ENCODE peak calls at places on chromosome 19, in four cellular contexts. B is activated CD4-positive, alpha-beta T cell treated with anti-CD3 and anti-CD28 coated beads for 36 hours; G is right lobe of liver; F is naive thymus-derived CD8-positive, alpha-beta T cell. U is an unnamed sample.

GRCh38 chr19:17035842-17036424 is 9.3 kb upstream of the CPAMD8 start:
- ATAC-seq in B (no peak), G (peak; percentile 28), F (no peak), U (no peak)

GRCh38 chr19:8022275-8022674 is 16.8 kb upstream of the ELAVL1 start:
- ATAC-seq in B (no peak), G (peak; percentile 96), F (no peak), U (no peak)

GRCh38 chr19:31092189-31092753 is 257.0 kb downstream of the TSHZ3 start:
- ATAC-seq in B (no peak), G (peak; percentile 24), F (no peak), U (no peak)

GRCh38 chr19:2618611-2619010 is 83.9 kb downstream of the GNG7 start:
- ATAC-seq in B (no peak), G (peak; percentile 17), F (peak; percentile 37), U (peak; percentile 61)

GRCh38 chr19:30703645-30704044 is 331.5 kb downstream of the ZNF536 start:
- ATAC-seq in B (no peak), G (no peak), F (no peak), U (no peak)

GRCh38 chr19:49421878-49422202 is 1.4 kb downstream of the PTH2 start:
- ATAC-seq in B (no peak), G (no peak), F (no peak), U (no peak)

GRCh38 chr19:32373614-32374295 is 28.3 kb downstream of the ZNF507 start:
- ATAC-seq in B (no peak), G (peak; percentile 99), F (no peak), U (peak; percentile 79)

GRCh38 chr19:277581-278165 is 13.5 kb downstream of the PLPP2 start:
- ATAC-seq in B (no peak), G (no peak), F (no peak), U (no peak)

GRCh38 chr19:14237011-14237941 is 31.3 kb upstream of the ADGRL1 start:
- ATAC-seq in B (no peak), G (no peak), F (no peak), U (no peak)

GRCh38 chr19:1828279-1829238 is 16.5 kb upstream of the ATP8B3 start:
- ATAC-seq in B (no peak), G (no peak), F (no peak), U (no peak)

GRCh38 chr19:49387936-49388372 is at the start of gene KASH5:
- ATAC-seq in B (peak; percentile 67), G (peak; percentile 67), F (peak; percentile 81), U (peak; percentile 74)

GRCh38 chr19:2722541-2723344 is 1.6 kb upstream of the DIRAS1 start:
- ATAC-seq in B (no peak), G (no peak), F (no peak), U (peak; percentile 90)

GRCh38 chr19:47107201-47107952 is 6.2 kb downstream of the ZC3H4 start:
- ATAC-seq in B (peak; percentile 59), G (peak; percentile 9), F (no peak), U (no peak)

GRCh38 chr19:919157-920050 is 2.3 kb downstream of the KISS1R start:
- ATAC-seq in B (peak; percentile 37), G (no peak), F (peak; percentile 54), U (no peak)

GRCh38 chr19:31451686-31452325 is 102.6 kb upstream of the TSHZ3 start:
- ATAC-seq in B (no peak), G (no peak), F (no peak), U (no peak)

GRCh38 chr19:7579182-7579581 is 16.5 kb upstream of the CAMSAP3 start:
- ATAC-seq in B (no peak), G (no peak), F (no peak), U (no peak)

GRCh38 chr19:7751157-7751783 is 3.9 kb upstream of the CD209 start:
- ATAC-seq in B (peak; percentile 98), G (no peak), F (peak; percentile 65), U (no peak)

GRCh38 chr19:50432221-50432626 is 468 bp upstream of the MYBPC2 start:
- ATAC-seq in B (no peak), G (peak; percentile 8), F (no peak), U (no peak)

GRCh38 chr19:17575871-17576757 is 20.7 kb downstream of the COLGALT1 start:
- ATAC-seq in B (peak; percentile 24), G (no peak), F (no peak), U (no peak)

GRCh38 chr19:12646551-12646950 is 20.0 kb downstream of the MAN2B1 start:
- ATAC-seq in B (no peak), G (no peak), F (no peak), U (no peak)

GRCh38 chr19:29054886-29055675 is 157.9 kb downstream of the UQCRFS1 start:
- ATAC-seq in B (no peak), G (no peak), F (no peak), U (no peak)

GRCh38 chr19:58450836-58451357 is 525 bp upstream of the ZNF324B start:
- ATAC-seq in B (no peak), G (peak; percentile 11), F (peak; percentile 25), U (no peak)

GRCh38 chr19:3171894-3172679 is 6.5 kb upstream of the S1PR4 start:
- ATAC-seq in B (peak; percentile 13), G (peak; percentile 48), F (no peak), U (no peak)

GRCh38 chr19:15398501-15399233 is 19.1 kb upstream of the AKAP8 start:
- ATAC-seq in B (no peak), G (peak; percentile 37), F (no peak), U (no peak)

GRCh38 chr19:35375505-35376307 is 4.8 kb downstream of the GPR42 start:
- ATAC-seq in B (no peak), G (no peak), F (no peak), U (no peak)

GRCh38 chr19:54905908-54906511 is at the start of gene NCR1:
- ATAC-seq in B (no peak), G (peak; percentile 53), F (no peak), U (no peak)

GRCh38 chr19:55213547-55213946 is 4.2 kb upstream of the PTPRH start:
- ATAC-seq in B (no peak), G (no peak), F (no peak), U (no peak)

GRCh38 chr19:6022570-6023049 is 44.7 kb upstream of the RANBP3 start:
- ATAC-seq in B (no peak), G (no peak), F (peak; percentile 9), U (peak; percentile 16)

GRCh38 chr19:37505958-37506386 is 767 bp upstream of the ZNF793 start:
- ATAC-seq in B (peak; percentile 37), G (no peak), F (peak; percentile 15), U (peak; percentile 6)

GRCh38 chr19:47005873-47006272 is 13.8 kb upstream of the NPAS1 start:
- ATAC-seq in B (peak; percentile 60), G (peak; percentile 68), F (peak; percentile 36), U (no peak)

U was measured in gastroesophageal sphincter.